ENCODE peak calls at places on chromosomes 3 and 15, in seven cellular contexts. One of them, this sample, is unnamed.

GRCh38 chr3:191915717-191916116 is 454.8 kb downstream of the PYDC2 start:
- DNase-seq in body of pancreas: no peak
- DNase-seq in right atrium auricular region: no peak
- DNase-seq in psoas muscle: no peak
- DNase-seq in mammary epithelial cell: no peak
- DNase-seq in fibroblast of lung: no peak
- DNase-seq in A549: no peak
- DNase-seq in this sample: no peak

GRCh38 chr3:101195951-101196713 is 124.2 kb downstream of the IMPG2 start:
- DNase-seq in body of pancreas: no peak
- DNase-seq in right atrium auricular region: no peak
- DNase-seq in psoas muscle: no peak
- DNase-seq in mammary epithelial cell: peak; percentile 60
- DNase-seq in fibroblast of lung: peak; percentile 49
- DNase-seq in A549: peak; percentile 66
- DNase-seq in this sample: peak; percentile 76

GRCh38 chr3:64030741-64031140 is 7.4 kb upstream of the PSMD6 start:
- DNase-seq in body of pancreas: peak; percentile 80
- DNase-seq in right atrium auricular region: peak; percentile 64
- DNase-seq in psoas muscle: peak; percentile 80
- DNase-seq in mammary epithelial cell: peak; percentile 58
- DNase-seq in fibroblast of lung: peak; percentile 46
- DNase-seq in A549: peak; percentile 88
- DNase-seq in this sample: peak; percentile 69

GRCh38 chr15:89794627-89795241 is 18.6 kb downstream of the MESP2 start:
- DNase-seq in body of pancreas: no peak
- DNase-seq in right atrium auricular region: no peak
- DNase-seq in psoas muscle: no peak
- DNase-seq in mammary epithelial cell: no peak
- DNase-seq in fibroblast of lung: peak; percentile 56
- DNase-seq in A549: no peak
- DNase-seq in this sample: no peak

GRCh38 chr3:97992547-97993173 is 20.4 kb upstream of the RIOX2 start:
- DNase-seq in body of pancreas: no peak
- DNase-seq in right atrium auricular region: no peak
- DNase-seq in psoas muscle: no peak
- DNase-seq in mammary epithelial cell: no peak
- DNase-seq in fibroblast of lung: no peak
- DNase-seq in A549: no peak
- DNase-seq in this sample: no peak

GRCh38 chr3:85304360-85304964 is 345.7 kb downstream of the CADM2 start:
- DNase-seq in body of pancreas: no peak
- DNase-seq in right atrium auricular region: no peak
- DNase-seq in psoas muscle: no peak
- DNase-seq in mammary epithelial cell: peak; percentile 1
- DNase-seq in fibroblast of lung: peak; percentile 0
- DNase-seq in A549: peak; percentile 7
- DNase-seq in this sample: no peak

GRCh38 chr3:134833453-134834163 is 38.5 kb downstream of the EPHB1 start:
- DNase-seq in body of pancreas: no peak
- DNase-seq in right atrium auricular region: no peak
- DNase-seq in psoas muscle: no peak
- DNase-seq in mammary epithelial cell: no peak
- DNase-seq in fibroblast of lung: no peak
- DNase-seq in A549: no peak
- DNase-seq in this sample: no peak

GRCh38 chr15:40769310-40770146 is at the start of gene C15orf62:
- DNase-seq in body of pancreas: no peak
- DNase-seq in right atrium auricular region: no peak
- DNase-seq in psoas muscle: no peak
- DNase-seq in mammary epithelial cell: peak; percentile 94
- DNase-seq in fibroblast of lung: peak; percentile 71
- DNase-seq in A549: no peak
- DNase-seq in this sample: peak; percentile 34

GRCh38 chr15:88645171-88646087 is 6.6 kb downstream of the ISG20 start:
- DNase-seq in body of pancreas: peak; percentile 8
- DNase-seq in right atrium auricular region: no peak
- DNase-seq in psoas muscle: no peak
- DNase-seq in mammary epithelial cell: no peak
- DNase-seq in fibroblast of lung: no peak
- DNase-seq in A549: no peak
- DNase-seq in this sample: no peak

GRCh38 chr3:169746924-169747323 is 17.9 kb downstream of the TERC start:
- DNase-seq in body of pancreas: no peak
- DNase-seq in right atrium auricular region: no peak
- DNase-seq in psoas muscle: no peak
- DNase-seq in mammary epithelial cell: no peak
- DNase-seq in fibroblast of lung: no peak
- DNase-seq in A549: no peak
- DNase-seq in this sample: no peak

GRCh38 chr15:60343221-60343970 is 54.4 kb downstream of the ANXA2 start:
- DNase-seq in body of pancreas: no peak
- DNase-seq in right atrium auricular region: no peak
- DNase-seq in psoas muscle: no peak
- DNase-seq in mammary epithelial cell: peak; percentile 66
- DNase-seq in fibroblast of lung: peak; percentile 34
- DNase-seq in A549: no peak
- DNase-seq in this sample: no peak

GRCh38 chr3:8532251-8532831 is 30.7 kb downstream of the LMCD1 start:
- DNase-seq in body of pancreas: no peak
- DNase-seq in right atrium auricular region: no peak
- DNase-seq in psoas muscle: peak; percentile 62
- DNase-seq in mammary epithelial cell: no peak
- DNase-seq in fibroblast of lung: peak; percentile 60
- DNase-seq in A549: peak; percentile 32
- DNase-seq in this sample: no peak

GRCh38 chr15:48323294-48323693 is 7.9 kb upstream of the DUT start:
- DNase-seq in body of pancreas: no peak
- DNase-seq in right atrium auricular region: no peak
- DNase-seq in psoas muscle: no peak
- DNase-seq in mammary epithelial cell: no peak
- DNase-seq in fibroblast of lung: no peak
- DNase-seq in A549: no peak
- DNase-seq in this sample: no peak

GRCh38 chr3:151439652-151440125 is 21.2 kb downstream of the IGSF10 start:
- DNase-seq in body of pancreas: peak; percentile 26
- DNase-seq in right atrium auricular region: no peak
- DNase-seq in psoas muscle: no peak
- DNase-seq in mammary epithelial cell: peak; percentile 60
- DNase-seq in fibroblast of lung: peak; percentile 60
- DNase-seq in A549: peak; percentile 76
- DNase-seq in this sample: peak; percentile 88

GRCh38 chr3:40588406-40588805 is 63.6 kb downstream of the ZNF621 start:
- DNase-seq in body of pancreas: no peak
- DNase-seq in right atrium auricular region: no peak
- DNase-seq in psoas muscle: no peak
- DNase-seq in mammary epithelial cell: peak; percentile 46
- DNase-seq in fibroblast of lung: no peak
- DNase-seq in A549: no peak
- DNase-seq in this sample: no peak

GRCh38 chr3:60598668-60599067 is 652.6 kb downstream of the FHIT start:
- DNase-seq in body of pancreas: no peak
- DNase-seq in right atrium auricular region: no peak
- DNase-seq in psoas muscle: no peak
- DNase-seq in mammary epithelial cell: no peak
- DNase-seq in fibroblast of lung: no peak
- DNase-seq in A549: no peak
- DNase-seq in this sample: no peak

GRCh38 chr15:57419335-57419734 is 43.0 kb downstream of the CGNL1 start:
- DNase-seq in body of pancreas: no peak
- DNase-seq in right atrium auricular region: no peak
- DNase-seq in psoas muscle: no peak
- DNase-seq in mammary epithelial cell: no peak
- DNase-seq in fibroblast of lung: peak; percentile 26
- DNase-seq in A549: no peak
- DNase-seq in this sample: no peak

GRCh38 chr15:68042156-68042854 is 11.8 kb upstream of the PIAS1 start:
- DNase-seq in body of pancreas: no peak
- DNase-seq in right atrium auricular region: no peak
- DNase-seq in psoas muscle: no peak
- DNase-seq in mammary epithelial cell: no peak
- DNase-seq in fibroblast of lung: no peak
- DNase-seq in A549: peak; percentile 56
- DNase-seq in this sample: no peak

GRCh38 chr3:192812736-192813383 is 85.5 kb upstream of the FGF12 start:
- DNase-seq in body of pancreas: peak; percentile 33
- DNase-seq in right atrium auricular region: no peak
- DNase-seq in psoas muscle: no peak
- DNase-seq in mammary epithelial cell: peak; percentile 30
- DNase-seq in fibroblast of lung: peak; percentile 52
- DNase-seq in A549: peak; percentile 61
- DNase-seq in this sample: peak; percentile 62

GRCh38 chr15:94098877-94099606 is 132.3 kb upstream of the MCTP2 start:
- DNase-seq in body of pancreas: no peak
- DNase-seq in right atrium auricular region: no peak
- DNase-seq in psoas muscle: no peak
- DNase-seq in mammary epithelial cell: no peak
- DNase-seq in fibroblast of lung: peak; percentile 53
- DNase-seq in A549: no peak
- DNase-seq in this sample: no peak

GRCh38 chr15:94097567-94097966 is 133.8 kb upstream of the MCTP2 start:
- DNase-seq in body of pancreas: no peak
- DNase-seq in right atrium auricular region: no peak
- DNase-seq in psoas muscle: no peak
- DNase-seq in mammary epithelial cell: no peak
- DNase-seq in fibroblast of lung: peak; percentile 32
- DNase-seq in A549: no peak
- DNase-seq in this sample: no peak

DNA sequence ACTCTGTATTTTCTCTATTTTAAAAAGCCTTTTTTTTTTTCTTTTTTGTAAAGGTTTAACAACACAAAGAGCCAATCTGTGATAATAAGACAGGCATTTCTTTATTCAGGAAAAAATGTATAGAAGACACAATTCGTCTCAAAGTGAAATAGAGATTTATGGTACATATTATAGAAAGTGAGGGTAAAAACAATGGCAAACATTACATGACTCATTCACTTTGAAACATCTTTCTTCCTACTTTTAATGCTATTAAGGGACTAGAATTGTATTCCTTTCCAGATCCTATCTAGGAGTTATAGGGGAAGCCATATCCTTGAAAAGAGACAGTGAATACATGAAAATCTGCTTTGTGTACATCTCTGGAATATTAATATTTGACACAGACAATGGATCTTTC is 137.1 kb upstream of the MCTP2 start:
- DNase-seq in body of pancreas: no peak
- DNase-seq in right atrium auricular region: no peak
- DNase-seq in psoas muscle: no peak
- DNase-seq in mammary epithelial cell: no peak
- DNase-seq in fibroblast of lung: no peak
- DNase-seq in A549: no peak
- DNase-seq in this sample: no peak
- TF ChIP-seq CTCF in body of pancreas: no peak
- TF ChIP-seq CTCF in right atrium auricular region: no peak
- TF ChIP-seq CTCF in psoas muscle: no peak
- TF ChIP-seq CTCF in mammary epithelial cell: no peak
- TF ChIP-seq CTCF in fibroblast of lung: no peak
- TF ChIP-seq CTCF in A549: no peak
- TF ChIP-seq CTCF in this sample: no peak

DNA sequence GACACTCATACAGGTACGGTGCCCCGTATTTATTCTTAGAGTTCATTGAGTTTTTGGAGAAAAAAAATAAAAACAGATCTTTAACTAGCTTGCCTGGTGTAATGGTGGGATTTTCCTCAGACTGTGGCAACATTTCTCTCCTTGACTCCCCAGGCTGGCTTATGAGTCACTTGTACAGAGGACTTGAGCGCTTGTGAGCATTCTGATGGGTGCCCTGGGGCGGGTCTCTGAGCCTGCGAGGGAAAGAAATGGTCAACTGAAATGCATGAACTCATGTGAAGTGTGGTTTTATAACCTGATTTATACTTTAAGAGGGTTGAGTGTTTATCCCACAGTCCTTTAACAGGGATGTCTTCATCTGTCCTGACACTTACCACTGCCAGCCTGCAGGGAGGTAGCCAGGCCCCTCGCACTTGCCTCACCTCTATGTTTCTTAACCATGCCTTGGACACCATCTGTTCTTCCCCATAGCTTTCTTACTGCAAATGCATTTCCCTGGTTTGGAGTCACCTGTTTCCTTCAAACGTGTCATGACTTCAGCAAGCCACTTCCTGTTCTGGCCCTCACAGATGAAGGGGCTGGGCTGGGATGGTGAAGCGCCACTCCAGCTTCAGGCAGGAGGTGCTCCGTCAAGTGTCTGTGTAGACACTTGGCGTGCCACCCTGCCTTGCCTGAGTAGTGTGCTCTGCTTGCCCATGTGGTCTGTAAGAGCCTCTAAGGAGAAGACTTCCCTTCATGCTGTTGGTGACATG is 118.7 kb downstream of the PDE8A start:
- DNase-seq in body of pancreas: no peak
- DNase-seq in right atrium auricular region: no peak
- DNase-seq in psoas muscle: no peak
- DNase-seq in mammary epithelial cell: no peak
- DNase-seq in fibroblast of lung: peak; percentile 8
- DNase-seq in A549: no peak
- DNase-seq in this sample: no peak
- H3K27ac ChIP-seq in body of pancreas: no peak overlapping the region
- H3K27ac ChIP-seq in right atrium auricular region: no peak overlapping the region
- H3K27ac ChIP-seq in psoas muscle: no peak overlapping the region
- H3K27ac ChIP-seq in mammary epithelial cell: no peak overlapping the region
- H3K27ac ChIP-seq in fibroblast of lung: no peak overlapping the region
- H3K27ac ChIP-seq in A549: no peak overlapping the region
- H3K27ac ChIP-seq in this sample: no peak overlapping the region

GRCh38 chr3:53255360-53255774 is 455 bp downstream of the TKT start:
- DNase-seq in body of pancreas: peak; percentile 48
- DNase-seq in right atrium auricular region: no peak
- DNase-seq in psoas muscle: no peak
- DNase-seq in mammary epithelial cell: peak; percentile 26
- DNase-seq in fibroblast of lung: peak; percentile 23
- DNase-seq in A549: no peak
- DNase-seq in this sample: no peak
- H3K4me1 ChIP-seq in body of pancreas: peaks cover 55% of the 10 kb centered on the region
- H3K4me1 ChIP-seq in right atrium auricular region: no peaks in the 10 kb centered on the region
- H3K4me1 ChIP-seq in psoas muscle: peaks cover 47% of the 10 kb centered on the region
- H3K4me1 ChIP-seq in mammary epithelial cell: peaks cover 30% of the 10 kb centered on the region
- H3K4me1 ChIP-seq in fibroblast of lung: peaks cover 15% of the 10 kb centered on the region
- H3K4me1 ChIP-seq in A549: peaks cover 36% of the 10 kb centered on the region
- H3K4me1 ChIP-seq in this sample: peaks cover 8% of the 10 kb centered on the region

DNA sequence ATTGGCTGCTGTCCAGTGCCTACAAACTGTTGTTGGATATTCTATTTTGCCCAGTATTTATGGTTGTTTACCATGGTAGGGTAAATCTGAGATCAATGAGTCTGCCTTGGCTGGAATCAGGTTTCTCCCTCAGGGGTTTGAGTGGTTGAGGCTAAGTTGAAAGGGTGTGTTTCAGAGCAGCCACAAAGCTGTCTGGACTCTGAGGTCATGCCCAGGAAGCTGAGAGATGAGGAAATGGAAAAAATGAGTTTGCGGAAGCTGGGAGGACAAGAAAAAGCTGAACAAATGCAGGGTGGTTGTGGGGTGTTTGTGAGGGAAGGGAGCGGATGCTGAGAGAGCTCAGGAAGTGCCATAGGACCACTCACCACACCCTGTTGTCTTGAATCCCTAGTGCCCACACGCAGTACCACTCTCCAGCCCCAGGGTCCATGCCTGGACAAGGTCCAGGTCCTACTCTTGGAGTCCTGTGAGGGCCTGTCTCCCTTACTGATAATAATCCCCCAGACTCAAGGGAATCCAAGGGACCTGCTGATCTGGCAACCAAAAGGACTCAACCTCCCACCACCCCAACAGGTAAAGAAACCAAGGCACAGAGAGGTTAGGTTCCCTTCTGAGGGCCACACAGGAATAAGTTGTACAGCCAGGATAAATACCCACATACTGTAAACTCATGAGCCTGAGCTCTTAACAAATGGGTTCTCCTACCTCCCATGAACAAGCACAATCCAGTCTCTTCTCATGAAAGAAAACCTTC is 81.6 kb downstream of the PPCDC start:
- DNase-seq in body of pancreas: no peak
- DNase-seq in right atrium auricular region: peak; percentile 59
- DNase-seq in psoas muscle: no peak
- DNase-seq in mammary epithelial cell: peak; percentile 95
- DNase-seq in fibroblast of lung: peak; percentile 92
- DNase-seq in A549: peak; percentile 93
- DNase-seq in this sample: no peak
- TF ChIP-seq CTCF in body of pancreas: no peak
- TF ChIP-seq CTCF in right atrium auricular region: no peak
- TF ChIP-seq CTCF in psoas muscle: no peak
- TF ChIP-seq CTCF in mammary epithelial cell: no peak
- TF ChIP-seq CTCF in fibroblast of lung: no peak
- TF ChIP-seq CTCF in A549: no peak
- TF ChIP-seq CTCF in this sample: no peak